ENCODE peak calls at places on chromosomes 7 and 10, in ten cellular contexts. A is NCI-H1105 treated with DMSO at 0.1 percent for 48 hours, J is KBM-7, Q is M059J, K is GF-D8, U is COR-L47, D is iris pigment epithelial cell, O is foreskin fibroblast, Z is GM12864, M is left lung. F is an unnamed sample.

GRCh38 chr10:2619472-2619871 is 447.9 kb upstream of the PFKP start:
- DNase-seq in A (peak), J (peak), Q (peak), K (no peak), U (peak), D (no peak), O (no peak), Z (no peak), M (no peak), F (no peak)

GRCh38 chr7:81903115-81903514 is 133.3 kb upstream of the HGF start:
- DNase-seq in A (no peak), J (peak), Q (no peak), K (no peak), U (no peak), D (no peak), O (peak), Z (no peak), M (no peak), F (no peak)

GRCh38 chr7:155408657-155409586 is 49.0 kb upstream of the EN2 start:
- DNase-seq in A (no peak), J (no peak), Q (no peak), K (no peak), U (no peak), D (no peak), O (no peak), Z (no peak), M (no peak), F (no peak)

GRCh38 chr10:58282615-58283014 is 13.7 kb downstream of the CISD1 start:
- DNase-seq in A (no peak), J (no peak), Q (no peak), K (peak), U (no peak), D (peak), O (no peak), Z (peak), M (no peak), F (no peak)

GRCh38 chr7:106126170-106126938 is 14.2 kb upstream of the SYPL1 start:
- DNase-seq in A (no peak), J (peak), Q (peak), K (no peak), U (peak), D (peak), O (peak), Z (no peak), M (no peak), F (no peak)

GRCh38 chr7:140230517-140230861 is 53.7 kb upstream of the KDM7A start:
- DNase-seq in A (no peak), J (no peak), Q (peak), K (no peak), U (no peak), D (no peak), O (peak), Z (no peak), M (peak), F (no peak)

GRCh38 chr10:124722812-124723783 is 21.1 kb downstream of the FAM53B start:
- DNase-seq in A (no peak), J (peak), Q (no peak), K (peak), U (no peak), D (no peak), O (no peak), Z (peak), M (peak), F (no peak)

GRCh38 chr10:132605390-132605789 is 67.8 kb downstream of the INPP5A start:
- DNase-seq in A (no peak), J (no peak), Q (no peak), K (no peak), U (no peak), D (no peak), O (no peak), Z (no peak), M (no peak), F (no peak)

GRCh38 chr7:38858281-38858884 is 50.6 kb downstream of the VPS41 start:
- DNase-seq in A (peak), J (no peak), Q (peak), K (no peak), U (peak), D (peak), O (peak), Z (no peak), M (no peak), F (no peak)

GRCh38 chr10:77474386-77474785 is 163.2 kb downstream of the KCNMA1 start:
- DNase-seq in A (no peak), J (no peak), Q (no peak), K (no peak), U (no peak), D (no peak), O (no peak), Z (no peak), M (no peak), F (no peak)

GRCh38 chr10:932589-932988 is 1.1 kb upstream of the LARP4B start:
- DNase-seq in A (no peak), J (no peak), Q (no peak), K (no peak), U (no peak), D (no peak), O (no peak), Z (no peak), M (no peak), F (no peak)

GRCh38 chr10:104337527-104337984 is 709 bp downstream of the ITPRIP start:
- DNase-seq in A (no peak), J (peak), Q (peak), K (peak), U (no peak), D (no peak), O (peak), Z (no peak), M (peak), F (no peak)

GRCh38 chr7:40008218-40008815 is 58.3 kb downstream of the CDK13 start:
- DNase-seq in A (no peak), J (no peak), Q (peak), K (no peak), U (no peak), D (peak), O (peak), Z (no peak), M (no peak), F (no peak)

GRCh38 chr7:29565186-29565540 is 1.5 kb downstream of the PRR15 start:
- DNase-seq in A (no peak), J (no peak), Q (no peak), K (no peak), U (no peak), D (peak), O (no peak), Z (no peak), M (no peak), F (no peak)

GRCh38 chr7:100158229-100159098 is at the start of gene TRAPPC14:
- DNase-seq in A (peak), J (peak), Q (peak), K (peak), U (peak), D (peak), O (peak), Z (peak), M (peak), F (peak)

GRCh38 chr10:122140941-122141623 is 130.0 kb upstream of the BTBD16 start:
- DNase-seq in A (no peak), J (no peak), Q (peak), K (peak), U (no peak), D (peak), O (peak), Z (no peak), M (peak), F (peak)

GRCh38 chr10:119320981-119321380 is 113.6 kb downstream of the GRK5 start:
- DNase-seq in A (no peak), J (peak), Q (no peak), K (no peak), U (no peak), D (peak), O (no peak), Z (no peak), M (no peak), F (no peak)

GRCh38 chr10:101393378-101393777 is 39.4 kb downstream of the BTRC start:
- DNase-seq in A (no peak), J (no peak), Q (no peak), K (no peak), U (no peak), D (no peak), O (no peak), Z (no peak), M (no peak), F (no peak)

GRCh38 chr7:50531401-50531906 is 33.8 kb downstream of the DDC start:
- DNase-seq in A (peak), J (no peak), Q (peak), K (no peak), U (peak), D (peak), O (peak), Z (no peak), M (no peak), F (no peak)

GRCh38 chr10:44306147-44306710 is 78.7 kb downstream of the CXCL12 start:
- DNase-seq in A (no peak), J (no peak), Q (peak), K (no peak), U (no peak), D (peak), O (peak), Z (no peak), M (no peak), F (no peak)

GRCh38 chr7:129341212-129341611 is 93.0 kb upstream of the STRIP2 start:
- DNase-seq in A (no peak), J (no peak), Q (no peak), K (no peak), U (no peak), D (no peak), O (no peak), Z (no peak), M (no peak), F (no peak)

GRCh38 chr10:78741541-78741940 is 327.2 kb upstream of the ZMIZ1 start:
- DNase-seq in A (no peak), J (peak), Q (no peak), K (no peak), U (no peak), D (peak), O (peak), Z (no peak), M (no peak), F (no peak)

GRCh38 chr10:70940834-70941568 is 52.6 kb upstream of the PCBD1 start:
- DNase-seq in A (peak), J (no peak), Q (peak), K (no peak), U (peak), D (peak), O (peak), Z (no peak), M (no peak), F (no peak)